ENCODE peak calls at places on chromosomes 4 and X, in ten cellular contexts. One of them, this sample, is unnamed.

GRCh38 chr4:168859888-168860694 is 150.0 kb downstream of the CBR4 start:
- DNase-seq in H9: no peak
- DNase-seq in gastrocnemius medialis: no peak
- DNase-seq in neural progenitor cell: peak
- DNase-seq in tibial nerve: no peak
- DNase-seq in HepG2: no peak
- DNase-seq in endothelial cell of umbilical vein: no peak
- DNase-seq in OCI-LY7: no peak
- DNase-seq in pancreas: no peak
- DNase-seq in Peyer's patch: no peak
- DNase-seq in this sample: no peak

GRCh38 chr4:164894725-164895124 is 17.7 kb downstream of the APELA start:
- DNase-seq in H9: no peak
- DNase-seq in gastrocnemius medialis: no peak
- DNase-seq in neural progenitor cell: no peak
- DNase-seq in tibial nerve: no peak
- DNase-seq in HepG2: no peak
- DNase-seq in endothelial cell of umbilical vein: no peak
- DNase-seq in OCI-LY7: no peak
- DNase-seq in pancreas: no peak
- DNase-seq in Peyer's patch: no peak
- DNase-seq in this sample: no peak

GRCh38 chr4:76762136-76763130 is 135.5 kb downstream of the SOWAHB start:
- DNase-seq in H9: no peak
- DNase-seq in gastrocnemius medialis: no peak
- DNase-seq in neural progenitor cell: no peak
- DNase-seq in tibial nerve: no peak
- DNase-seq in HepG2: no peak
- DNase-seq in endothelial cell of umbilical vein: no peak
- DNase-seq in OCI-LY7: no peak
- DNase-seq in pancreas: no peak
- DNase-seq in Peyer's patch: no peak
- DNase-seq in this sample: no peak

GRCh38 chrX:115362334-115363095 is 73.0 kb downstream of the LUZP4 start:
- DNase-seq in H9: no peak
- DNase-seq in gastrocnemius medialis: no peak
- DNase-seq in neural progenitor cell: no peak
- DNase-seq in tibial nerve: no peak
- DNase-seq in HepG2: no peak
- DNase-seq in endothelial cell of umbilical vein: no peak
- DNase-seq in OCI-LY7: no peak
- DNase-seq in pancreas: no peak
- DNase-seq in Peyer's patch: no peak
- DNase-seq in this sample: peak

GRCh38 chr4:183200453-183200852 is 101.4 kb downstream of the WWC2 start:
- DNase-seq in H9: no peak
- DNase-seq in gastrocnemius medialis: peak
- DNase-seq in neural progenitor cell: peak
- DNase-seq in tibial nerve: no peak
- DNase-seq in HepG2: no peak
- DNase-seq in endothelial cell of umbilical vein: peak
- DNase-seq in OCI-LY7: no peak
- DNase-seq in pancreas: peak
- DNase-seq in Peyer's patch: no peak
- DNase-seq in this sample: peak

GRCh38 chr4:22179124-22179874 is 230.7 kb upstream of the KCNIP4 start:
- DNase-seq in H9: no peak
- DNase-seq in gastrocnemius medialis: no peak
- DNase-seq in neural progenitor cell: no peak
- DNase-seq in tibial nerve: no peak
- DNase-seq in HepG2: no peak
- DNase-seq in endothelial cell of umbilical vein: peak
- DNase-seq in OCI-LY7: no peak
- DNase-seq in pancreas: no peak
- DNase-seq in Peyer's patch: no peak
- DNase-seq in this sample: peak

GRCh38 chrX:10574663-10575062 is 45.7 kb downstream of the MID1 start:
- DNase-seq in H9: no peak
- DNase-seq in gastrocnemius medialis: no peak
- DNase-seq in neural progenitor cell: no peak
- DNase-seq in tibial nerve: no peak
- DNase-seq in HepG2: no peak
- DNase-seq in endothelial cell of umbilical vein: peak
- DNase-seq in OCI-LY7: no peak
- DNase-seq in pancreas: no peak
- DNase-seq in Peyer's patch: no peak
- DNase-seq in this sample: peak

GRCh38 chrX:28398352-28398751 is 188.9 kb upstream of the IL1RAPL1 start:
- DNase-seq in H9: no peak
- DNase-seq in gastrocnemius medialis: no peak
- DNase-seq in neural progenitor cell: no peak
- DNase-seq in tibial nerve: no peak
- DNase-seq in HepG2: no peak
- DNase-seq in endothelial cell of umbilical vein: peak
- DNase-seq in OCI-LY7: no peak
- DNase-seq in pancreas: no peak
- DNase-seq in Peyer's patch: no peak
- DNase-seq in this sample: no peak

GRCh38 chr4:164239976-164240375 is 514.0 kb upstream of the SMIM31 start:
- DNase-seq in H9: no peak
- DNase-seq in gastrocnemius medialis: no peak
- DNase-seq in neural progenitor cell: no peak
- DNase-seq in tibial nerve: no peak
- DNase-seq in HepG2: no peak
- DNase-seq in endothelial cell of umbilical vein: no peak
- DNase-seq in OCI-LY7: no peak
- DNase-seq in pancreas: no peak
- DNase-seq in Peyer's patch: no peak
- DNase-seq in this sample: peak

GRCh38 chr4:168608771-168609170 is 111.9 kb downstream of the PALLD start:
- DNase-seq in H9: no peak
- DNase-seq in gastrocnemius medialis: no peak
- DNase-seq in neural progenitor cell: no peak
- DNase-seq in tibial nerve: no peak
- DNase-seq in HepG2: no peak
- DNase-seq in endothelial cell of umbilical vein: no peak
- DNase-seq in OCI-LY7: no peak
- DNase-seq in pancreas: no peak
- DNase-seq in Peyer's patch: no peak
- DNase-seq in this sample: no peak

GRCh38 chrX:109472939-109473713 is 8.8 kb downstream of the GUCY2F start:
- DNase-seq in H9: peak
- DNase-seq in gastrocnemius medialis: no peak
- DNase-seq in neural progenitor cell: peak
- DNase-seq in tibial nerve: no peak
- DNase-seq in HepG2: peak
- DNase-seq in endothelial cell of umbilical vein: peak
- DNase-seq in OCI-LY7: peak
- DNase-seq in pancreas: no peak
- DNase-seq in Peyer's patch: no peak
- DNase-seq in this sample: peak

GRCh38 chr4:89299153-89299789 is 8.3 kb downstream of the GPRIN3 start:
- DNase-seq in H9: no peak
- DNase-seq in gastrocnemius medialis: no peak
- DNase-seq in neural progenitor cell: no peak
- DNase-seq in tibial nerve: no peak
- DNase-seq in HepG2: no peak
- DNase-seq in endothelial cell of umbilical vein: no peak
- DNase-seq in OCI-LY7: peak
- DNase-seq in pancreas: peak
- DNase-seq in Peyer's patch: no peak
- DNase-seq in this sample: no peak

GRCh38 chr4:89300490-89300889 is 7.1 kb downstream of the GPRIN3 start:
- DNase-seq in H9: no peak
- DNase-seq in gastrocnemius medialis: no peak
- DNase-seq in neural progenitor cell: no peak
- DNase-seq in tibial nerve: no peak
- DNase-seq in HepG2: no peak
- DNase-seq in endothelial cell of umbilical vein: no peak
- DNase-seq in OCI-LY7: no peak
- DNase-seq in pancreas: no peak
- DNase-seq in Peyer's patch: no peak
- DNase-seq in this sample: no peak

GRCh38 chr4:89298788-89299152 is 8.8 kb downstream of the GPRIN3 start:
- DNase-seq in H9: no peak
- DNase-seq in gastrocnemius medialis: no peak
- DNase-seq in neural progenitor cell: no peak
- DNase-seq in tibial nerve: no peak
- DNase-seq in HepG2: no peak
- DNase-seq in endothelial cell of umbilical vein: no peak
- DNase-seq in OCI-LY7: peak
- DNase-seq in pancreas: no peak
- DNase-seq in Peyer's patch: no peak
- DNase-seq in this sample: peak

GRCh38 chr4:89301003-89301402 is 6.6 kb downstream of the GPRIN3 start:
- DNase-seq in H9: no peak
- DNase-seq in gastrocnemius medialis: no peak
- DNase-seq in neural progenitor cell: no peak
- DNase-seq in tibial nerve: no peak
- DNase-seq in HepG2: no peak
- DNase-seq in endothelial cell of umbilical vein: no peak
- DNase-seq in OCI-LY7: no peak
- DNase-seq in pancreas: no peak
- DNase-seq in Peyer's patch: no peak
- DNase-seq in this sample: no peak

GRCh38 chr4:89300060-89300459 is 7.5 kb downstream of the GPRIN3 start:
- DNase-seq in H9: no peak
- DNase-seq in gastrocnemius medialis: no peak
- DNase-seq in neural progenitor cell: no peak
- DNase-seq in tibial nerve: no peak
- DNase-seq in HepG2: no peak
- DNase-seq in endothelial cell of umbilical vein: no peak
- DNase-seq in OCI-LY7: no peak
- DNase-seq in pancreas: no peak
- DNase-seq in Peyer's patch: no peak
- DNase-seq in this sample: no peak
- H3K27ac ChIP-seq in H9: no peak
- H3K27ac ChIP-seq in gastrocnemius medialis: no peak
- H3K27ac ChIP-seq in neural progenitor cell: no peak
- H3K27ac ChIP-seq in tibial nerve: no peak
- H3K27ac ChIP-seq in HepG2: no peak
- H3K27ac ChIP-seq in endothelial cell of umbilical vein: no peak
- H3K27ac ChIP-seq in OCI-LY7: peak
- H3K27ac ChIP-seq in pancreas: peak
- H3K27ac ChIP-seq in Peyer's patch: peak
- H3K27ac ChIP-seq in this sample: no peak

GRCh38 chr4:146110847-146111485 is 64.6 kb upstream of the LSM6 start:
- DNase-seq in H9: no peak
- DNase-seq in gastrocnemius medialis: no peak
- DNase-seq in neural progenitor cell: no peak
- DNase-seq in tibial nerve: no peak
- DNase-seq in HepG2: peak
- DNase-seq in endothelial cell of umbilical vein: no peak
- DNase-seq in OCI-LY7: no peak
- DNase-seq in pancreas: no peak
- DNase-seq in Peyer's patch: no peak
- DNase-seq in this sample: no peak
- H3K27ac ChIP-seq in H9: no peak
- H3K27ac ChIP-seq in gastrocnemius medialis: no peak
- H3K27ac ChIP-seq in neural progenitor cell: no peak
- H3K27ac ChIP-seq in tibial nerve: no peak
- H3K27ac ChIP-seq in HepG2: no peak
- H3K27ac ChIP-seq in endothelial cell of umbilical vein: no peak
- H3K27ac ChIP-seq in OCI-LY7: no peak
- H3K27ac ChIP-seq in pancreas: no peak
- H3K27ac ChIP-seq in Peyer's patch: no peak
- H3K27ac ChIP-seq in this sample: no peak

GRCh38 chr4:157897971-157898370 is 274.9 kb downstream of the GASK1B start:
- DNase-seq in H9: no peak
- DNase-seq in gastrocnemius medialis: no peak
- DNase-seq in neural progenitor cell: no peak
- DNase-seq in tibial nerve: no peak
- DNase-seq in HepG2: no peak
- DNase-seq in endothelial cell of umbilical vein: no peak
- DNase-seq in OCI-LY7: no peak
- DNase-seq in pancreas: no peak
- DNase-seq in Peyer's patch: no peak
- DNase-seq in this sample: no peak

GRCh38 chr4:157896726-157897125 is 276.1 kb downstream of the GASK1B start:
- DNase-seq in H9: no peak
- DNase-seq in gastrocnemius medialis: no peak
- DNase-seq in neural progenitor cell: no peak
- DNase-seq in tibial nerve: no peak
- DNase-seq in HepG2: no peak
- DNase-seq in endothelial cell of umbilical vein: no peak
- DNase-seq in OCI-LY7: no peak
- DNase-seq in pancreas: no peak
- DNase-seq in Peyer's patch: no peak
- DNase-seq in this sample: no peak

GRCh38 chr4:157895205-157895604 is 277.6 kb downstream of the GASK1B start:
- DNase-seq in H9: peak
- DNase-seq in gastrocnemius medialis: no peak
- DNase-seq in neural progenitor cell: peak
- DNase-seq in tibial nerve: no peak
- DNase-seq in HepG2: no peak
- DNase-seq in endothelial cell of umbilical vein: no peak
- DNase-seq in OCI-LY7: no peak
- DNase-seq in pancreas: no peak
- DNase-seq in Peyer's patch: no peak
- DNase-seq in this sample: no peak

DNA sequence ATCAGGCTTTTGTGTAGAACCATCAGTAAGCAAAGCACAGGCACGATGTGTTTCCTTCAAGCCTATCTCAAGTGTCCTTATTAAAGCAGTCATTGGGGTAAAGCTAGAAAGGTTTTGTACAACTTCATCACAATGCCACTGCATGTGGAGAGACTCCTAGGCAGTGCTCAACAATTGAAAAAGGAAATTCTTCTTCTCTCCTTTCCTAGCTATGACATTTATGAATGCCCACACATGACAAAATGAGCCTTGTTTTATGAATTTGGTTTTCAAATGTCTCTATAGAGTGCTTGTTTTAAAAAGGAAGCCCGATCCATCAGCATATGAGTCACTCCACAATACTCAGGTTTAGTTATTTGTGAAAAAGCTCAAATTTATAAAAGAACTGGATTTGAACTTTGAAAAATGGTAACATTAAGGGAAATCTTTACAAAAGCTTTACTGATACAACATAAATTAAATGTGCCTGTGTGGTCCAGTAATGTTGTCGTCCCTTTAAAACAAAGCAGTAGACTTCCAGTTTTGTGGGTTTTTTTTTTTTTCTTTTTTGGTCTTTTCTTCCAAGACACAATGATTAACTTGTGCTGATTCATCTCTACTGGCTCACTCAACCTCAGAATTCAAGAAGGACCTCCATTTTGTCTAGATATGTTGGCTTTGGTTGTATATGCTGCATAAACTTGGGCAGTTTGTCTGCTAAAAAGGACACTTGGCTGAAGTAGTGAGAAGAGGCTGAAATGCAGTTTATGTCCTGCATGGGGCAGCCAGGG is 273.8 kb downstream of the GASK1B start:
- DNase-seq in H9: no peak
- DNase-seq in gastrocnemius medialis: no peak
- DNase-seq in neural progenitor cell: no peak
- DNase-seq in tibial nerve: no peak
- DNase-seq in HepG2: no peak
- DNase-seq in endothelial cell of umbilical vein: peak
- DNase-seq in OCI-LY7: no peak
- DNase-seq in pancreas: no peak
- DNase-seq in Peyer's patch: no peak
- DNase-seq in this sample: no peak
- H3K27ac ChIP-seq in H9: no peak
- H3K27ac ChIP-seq in gastrocnemius medialis: no peak
- H3K27ac ChIP-seq in neural progenitor cell: no peak
- H3K27ac ChIP-seq in tibial nerve: peak
- H3K27ac ChIP-seq in HepG2: no peak
- H3K27ac ChIP-seq in endothelial cell of umbilical vein: no peak
- H3K27ac ChIP-seq in OCI-LY7: no peak
- H3K27ac ChIP-seq in pancreas: no peak
- H3K27ac ChIP-seq in Peyer's patch: no peak
- H3K27ac ChIP-seq in this sample: no peak

GRCh38 chrX:87634361-87634760 is 116.8 kb downstream of the KLHL4 start:
- DNase-seq in H9: no peak
- DNase-seq in gastrocnemius medialis: no peak
- DNase-seq in neural progenitor cell: no peak
- DNase-seq in tibial nerve: no peak
- DNase-seq in HepG2: no peak
- DNase-seq in endothelial cell of umbilical vein: peak
- DNase-seq in OCI-LY7: no peak
- DNase-seq in pancreas: no peak
- DNase-seq in Peyer's patch: no peak
- DNase-seq in this sample: no peak
- H3K27ac ChIP-seq in H9: no peak
- H3K27ac ChIP-seq in gastrocnemius medialis: no peak
- H3K27ac ChIP-seq in neural progenitor cell: no peak
- H3K27ac ChIP-seq in tibial nerve: no peak
- H3K27ac ChIP-seq in HepG2: no peak
- H3K27ac ChIP-seq in endothelial cell of umbilical vein: peak
- H3K27ac ChIP-seq in OCI-LY7: no peak
- H3K27ac ChIP-seq in pancreas: no peak
- H3K27ac ChIP-seq in Peyer's patch: no peak
- H3K27ac ChIP-seq in this sample: no peak